ENCODE peak calls at places on chromosomes 7 and 10, in six cellular contexts. One of them, this sample, is unnamed.

GRCh38 chr7:17302575-17303142 is 4.2 kb downstream of the AHR start:
- DNase-seq in breast epithelium: no peak
- DNase-seq in adrenal gland: no peak
- DNase-seq in esophagus squamous epithelium: no peak
- DNase-seq in transverse colon: no peak
- DNase-seq in IMR-90: peak; percentile 18
- DNase-seq in this sample: no peak

GRCh38 chr7:142939226-142939910 is at the start of gene LLCFC1:
- DNase-seq in transverse colon: no peak
- DNase-seq in IMR-90: no peak
- DNase-seq in adrenal gland: no peak
- DNase-seq in esophagus squamous epithelium: no peak
- DNase-seq in breast epithelium: no peak
- DNase-seq in this sample: no peak

GRCh38 chr10:97451605-97452004 is 5.6 kb downstream of the ZDHHC16 start:
- DNase-seq in breast epithelium: no peak
- DNase-seq in esophagus squamous epithelium: no peak
- DNase-seq in transverse colon: no peak
- DNase-seq in IMR-90: no peak
- DNase-seq in adrenal gland: no peak
- DNase-seq in this sample: no peak

GRCh38 chr7:68186072-68186471 is 1189.4 kb downstream of the TYW1 start:
- DNase-seq in transverse colon: no peak
- DNase-seq in IMR-90: no peak
- DNase-seq in breast epithelium: no peak
- DNase-seq in adrenal gland: no peak
- DNase-seq in esophagus squamous epithelium: no peak
- DNase-seq in this sample: no peak

GRCh38 chr7:64046041-64046389 is 781 bp downstream of the ZNF727 start:
- DNase-seq in esophagus squamous epithelium: no peak
- DNase-seq in adrenal gland: no peak
- DNase-seq in IMR-90: no peak
- DNase-seq in breast epithelium: no peak
- DNase-seq in transverse colon: no peak
- DNase-seq in this sample: no peak

GRCh38 chr7:41943098-41943577 is 240.2 kb upstream of the INHBA start:
- DNase-seq in adrenal gland: peak; percentile 89
- DNase-seq in breast epithelium: peak; percentile 77
- DNase-seq in transverse colon: peak; percentile 87
- DNase-seq in esophagus squamous epithelium: peak; percentile 4
- DNase-seq in IMR-90: peak; percentile 79
- DNase-seq in this sample: peak; percentile 50

GRCh38 chr7:125423444-125424155 is 494.0 kb upstream of the POT1 start:
- DNase-seq in IMR-90: no peak
- DNase-seq in adrenal gland: no peak
- DNase-seq in breast epithelium: no peak
- DNase-seq in esophagus squamous epithelium: no peak
- DNase-seq in transverse colon: no peak
- DNase-seq in this sample: no peak

GRCh38 chr7:19404912-19405329 is 259.7 kb upstream of the FERD3L start:
- DNase-seq in adrenal gland: no peak
- DNase-seq in IMR-90: peak; percentile 99
- DNase-seq in breast epithelium: no peak
- DNase-seq in esophagus squamous epithelium: no peak
- DNase-seq in transverse colon: no peak
- DNase-seq in this sample: no peak

GRCh38 chr10:71748671-71749191 is 24.6 kb downstream of the VSIR start:
- DNase-seq in breast epithelium: peak; percentile 61
- DNase-seq in IMR-90: no peak
- DNase-seq in adrenal gland: peak; percentile 85
- DNase-seq in transverse colon: peak; percentile 80
- DNase-seq in esophagus squamous epithelium: peak; percentile 51
- DNase-seq in this sample: no peak

GRCh38 chr10:7819126-7819470 is 793 bp downstream of the TAF3 start:
- DNase-seq in breast epithelium: no peak
- DNase-seq in IMR-90: peak; percentile 45
- DNase-seq in esophagus squamous epithelium: peak; percentile 22
- DNase-seq in adrenal gland: peak; percentile 72
- DNase-seq in transverse colon: peak; percentile 44
- DNase-seq in this sample: peak; percentile 35

GRCh38 chr7:29237483-29237882 is 42.9 kb downstream of the CHN2 start:
- DNase-seq in breast epithelium: no peak
- DNase-seq in adrenal gland: no peak
- DNase-seq in transverse colon: no peak
- DNase-seq in esophagus squamous epithelium: no peak
- DNase-seq in IMR-90: no peak
- DNase-seq in this sample: no peak

GRCh38 chr10:101146392-101147251 is 15.5 kb downstream of the TLX1 start:
- DNase-seq in adrenal gland: no peak
- DNase-seq in esophagus squamous epithelium: no peak
- DNase-seq in breast epithelium: no peak
- DNase-seq in IMR-90: no peak
- DNase-seq in transverse colon: no peak
- DNase-seq in this sample: no peak

GRCh38 chr10:89478085-89478738 is 57.2 kb downstream of the SLC16A12 start:
- DNase-seq in transverse colon: no peak
- DNase-seq in IMR-90: no peak
- DNase-seq in esophagus squamous epithelium: no peak
- DNase-seq in adrenal gland: no peak
- DNase-seq in breast epithelium: no peak
- DNase-seq in this sample: no peak

GRCh38 chr10:21369697-21370096 is 155.8 kb downstream of the SKIDA1 start:
- DNase-seq in esophagus squamous epithelium: no peak
- DNase-seq in transverse colon: no peak
- DNase-seq in IMR-90: peak; percentile 46
- DNase-seq in adrenal gland: no peak
- DNase-seq in breast epithelium: no peak
- DNase-seq in this sample: no peak

GRCh38 chr10:127899766-127900382 is 7.0 kb upstream of the PTPRE start:
- DNase-seq in breast epithelium: no peak
- DNase-seq in esophagus squamous epithelium: no peak
- DNase-seq in IMR-90: no peak
- DNase-seq in adrenal gland: no peak
- DNase-seq in transverse colon: no peak
- DNase-seq in this sample: no peak

GRCh38 chr10:79434223-79434687 is 11.2 kb downstream of the ZCCHC24 start:
- DNase-seq in IMR-90: peak; percentile 63
- DNase-seq in transverse colon: no peak
- DNase-seq in esophagus squamous epithelium: no peak
- DNase-seq in breast epithelium: no peak
- DNase-seq in adrenal gland: no peak
- DNase-seq in this sample: peak; percentile 10

GRCh38 chr7:46444266-46444665 is 523.2 kb upstream of the IGFBP3 start:
- DNase-seq in esophagus squamous epithelium: no peak
- DNase-seq in adrenal gland: no peak
- DNase-seq in IMR-90: no peak
- DNase-seq in breast epithelium: no peak
- DNase-seq in transverse colon: no peak
- DNase-seq in this sample: no peak

GRCh38 chr7:95155965-95156364 is 168.4 kb downstream of the PON1 start:
- DNase-seq in transverse colon: no peak
- DNase-seq in IMR-90: no peak
- DNase-seq in breast epithelium: peak; percentile 62
- DNase-seq in adrenal gland: no peak
- DNase-seq in esophagus squamous epithelium: no peak
- DNase-seq in this sample: no peak

GRCh38 chr7:121286742-121287699 is 41.8 kb upstream of the WNT16 start:
- DNase-seq in transverse colon: no peak
- DNase-seq in breast epithelium: no peak
- DNase-seq in adrenal gland: no peak
- DNase-seq in IMR-90: peak; percentile 53
- DNase-seq in esophagus squamous epithelium: no peak
- DNase-seq in this sample: no peak

GRCh38 chr10:62057359-62057758 is 155.9 kb downstream of the ARID5B start:
- DNase-seq in transverse colon: no peak
- DNase-seq in breast epithelium: no peak
- DNase-seq in IMR-90: no peak
- DNase-seq in adrenal gland: no peak
- DNase-seq in esophagus squamous epithelium: no peak
- DNase-seq in this sample: no peak

GRCh38 chr7:83947260-83947659 is 247.3 kb downstream of the SEMA3A start:
- DNase-seq in esophagus squamous epithelium: no peak
- DNase-seq in adrenal gland: no peak
- DNase-seq in breast epithelium: no peak
- DNase-seq in IMR-90: no peak
- DNase-seq in transverse colon: peak; percentile 8
- DNase-seq in this sample: no peak

GRCh38 chr10:29174389-29174788 is 114.5 kb upstream of the LYZL1 start:
- DNase-seq in esophagus squamous epithelium: no peak
- DNase-seq in adrenal gland: no peak
- DNase-seq in breast epithelium: no peak
- DNase-seq in transverse colon: no peak
- DNase-seq in IMR-90: no peak
- DNase-seq in this sample: no peak

GRCh38 chr10:22370320-22370719 is 25.0 kb downstream of the SPAG6 start:
- DNase-seq in IMR-90: no peak
- DNase-seq in adrenal gland: no peak
- DNase-seq in breast epithelium: no peak
- DNase-seq in esophagus squamous epithelium: no peak
- DNase-seq in transverse colon: no peak
- DNase-seq in this sample: no peak

GRCh38 chr7:16646427-16647081 is 573 bp downstream of the BZW2 start:
- DNase-seq in breast epithelium: no peak
- DNase-seq in IMR-90: no peak
- DNase-seq in esophagus squamous epithelium: no peak
- DNase-seq in adrenal gland: no peak
- DNase-seq in transverse colon: peak; percentile 17
- DNase-seq in this sample: no peak

GRCh38 chr10:74947781-74948401 is 121.5 kb downstream of the KAT6B start:
- DNase-seq in transverse colon: peak; percentile 22
- DNase-seq in IMR-90: no peak
- DNase-seq in adrenal gland: no peak
- DNase-seq in esophagus squamous epithelium: no peak
- DNase-seq in breast epithelium: no peak
- DNase-seq in this sample: no peak

DNA sequence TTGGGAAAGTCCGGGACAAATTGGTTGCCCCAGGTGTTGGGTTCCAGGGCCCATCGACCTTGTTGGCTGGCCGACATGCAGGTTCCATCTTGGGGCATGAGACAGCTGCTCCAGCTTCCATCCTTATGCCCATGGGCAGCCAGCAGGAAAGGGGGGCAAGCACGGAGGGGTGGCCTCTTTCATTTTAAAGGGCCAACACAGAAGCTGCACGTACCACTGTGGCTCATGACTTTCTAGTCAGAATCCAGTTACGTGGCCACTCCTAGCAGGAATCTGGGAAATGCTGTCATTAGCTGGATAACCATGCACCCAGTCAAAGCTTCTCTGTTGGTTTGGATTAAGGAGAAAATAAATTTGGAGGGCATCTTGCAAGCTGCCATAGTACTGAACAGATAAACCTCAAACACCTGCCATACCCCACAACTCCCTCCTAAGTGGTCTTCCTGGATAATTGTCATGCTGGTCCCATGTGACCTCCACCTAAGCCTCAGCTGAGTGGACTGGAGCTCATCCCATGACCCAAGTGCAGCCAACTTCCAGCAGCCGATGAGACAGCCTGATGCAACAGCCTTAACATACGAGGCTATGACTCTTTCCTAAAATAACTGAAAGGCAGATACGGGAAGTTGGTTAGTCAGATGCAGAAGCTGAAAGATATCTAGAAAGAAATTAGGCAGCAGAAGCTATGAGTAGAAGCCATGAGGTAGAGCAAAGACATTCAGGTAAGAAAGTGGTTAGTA is 21.4 kb upstream of the GSDME start:
- DNase-seq in transverse colon: no peak
- DNase-seq in esophagus squamous epithelium: no peak
- DNase-seq in IMR-90: peak; percentile 95
- DNase-seq in adrenal gland: peak; percentile 63
- DNase-seq in breast epithelium: peak; percentile 26
- DNase-seq in this sample: peak; percentile 84
- TF ChIP-seq POLR2A in transverse colon: no peak
- TF ChIP-seq POLR2A in esophagus squamous epithelium: no peak
- TF ChIP-seq POLR2A in IMR-90: peak; percentile 37
- TF ChIP-seq POLR2A in adrenal gland: no peak
- TF ChIP-seq POLR2A in breast epithelium: no peak
- TF ChIP-seq POLR2A in this sample: peak; percentile 40

GRCh38 chr10:3321123-3321522 is 148.5 kb upstream of the PITRM1 start:
- DNase-seq in transverse colon: no peak
- DNase-seq in IMR-90: no peak
- DNase-seq in adrenal gland: no peak
- DNase-seq in esophagus squamous epithelium: no peak
- DNase-seq in breast epithelium: no peak
- DNase-seq in this sample: no peak
- H3K27ac ChIP-seq in transverse colon: no peak overlapping the region
- H3K27ac ChIP-seq in IMR-90: no peak overlapping the region
- H3K27ac ChIP-seq in adrenal gland: no peak overlapping the region
- H3K27ac ChIP-seq in esophagus squamous epithelium: no peak overlapping the region
- H3K27ac ChIP-seq in breast epithelium: no peak overlapping the region
- H3K27ac ChIP-seq in this sample: no peak overlapping the region

GRCh38 chr10:96041146-96041545 is 2.2 kb upstream of the CCNJ start:
- DNase-seq in breast epithelium: no peak
- DNase-seq in transverse colon: no peak
- DNase-seq in esophagus squamous epithelium: no peak
- DNase-seq in IMR-90: no peak
- DNase-seq in adrenal gland: no peak
- DNase-seq in this sample: no peak

GRCh38 chr10:96046546-96046945 is 3.2 kb downstream of the CCNJ start:
- DNase-seq in esophagus squamous epithelium: no peak
- DNase-seq in breast epithelium: no peak
- DNase-seq in transverse colon: no peak
- DNase-seq in adrenal gland: no peak
- DNase-seq in IMR-90: no peak
- DNase-seq in this sample: no peak

GRCh38 chr10:96043157-96043894 is at the start of gene CCNJ:
- DNase-seq in IMR-90: peak; percentile 87
- DNase-seq in transverse colon: peak; percentile 91
- DNase-seq in adrenal gland: peak; percentile 95
- DNase-seq in breast epithelium: peak; percentile 82
- DNase-seq in esophagus squamous epithelium: peak; percentile 20
- DNase-seq in this sample: peak; percentile 74

GRCh38 chr10:96044686-96045085 is 1.3 kb downstream of the CCNJ start:
- DNase-seq in breast epithelium: no peak
- DNase-seq in IMR-90: peak; percentile 70
- DNase-seq in adrenal gland: no peak
- DNase-seq in esophagus squamous epithelium: no peak
- DNase-seq in transverse colon: no peak
- DNase-seq in this sample: no peak

GRCh38 chr10:96043895-96044580 is 655 bp downstream of the CCNJ start:
- DNase-seq in IMR-90: peak; percentile 45
- DNase-seq in breast epithelium: peak; percentile 20
- DNase-seq in esophagus squamous epithelium: no peak
- DNase-seq in adrenal gland: peak; percentile 72
- DNase-seq in transverse colon: peak; percentile 59
- DNase-seq in this sample: peak; percentile 20
- TF ChIP-seq POLR2A in IMR-90: no peak
- TF ChIP-seq POLR2A in breast epithelium: no peak
- TF ChIP-seq POLR2A in esophagus squamous epithelium: no peak
- TF ChIP-seq POLR2A in adrenal gland: no peak
- TF ChIP-seq POLR2A in transverse colon: no peak
- TF ChIP-seq POLR2A in this sample: no peak

DNA sequence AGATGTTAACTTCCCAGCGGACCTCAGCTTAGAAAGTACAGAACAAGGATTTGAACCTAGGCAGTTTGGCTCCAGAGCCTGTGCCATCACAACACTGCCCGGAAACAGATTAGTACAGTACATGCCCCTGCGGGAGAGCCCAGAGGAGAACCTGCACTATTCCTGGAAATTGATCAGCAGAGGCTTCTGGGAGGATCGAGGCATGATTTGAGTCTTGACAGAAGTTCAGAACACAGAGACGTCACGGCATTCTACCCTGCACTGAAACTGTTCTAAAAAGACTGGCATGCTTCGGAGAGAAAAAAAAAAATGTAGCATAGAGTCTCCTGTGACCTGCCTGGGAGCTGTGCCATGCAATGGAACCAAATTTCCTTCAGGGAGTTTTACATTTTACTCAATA is 9.2 kb upstream of the IL6 start:
- DNase-seq in adrenal gland: no peak
- DNase-seq in IMR-90: no peak
- DNase-seq in breast epithelium: no peak
- DNase-seq in esophagus squamous epithelium: no peak
- DNase-seq in transverse colon: no peak
- DNase-seq in this sample: no peak
- H3K27ac ChIP-seq in adrenal gland: no peak overlapping the region
- H3K27ac ChIP-seq in IMR-90: peak overlapping the region; percentile 88
- H3K27ac ChIP-seq in breast epithelium: no peak overlapping the region
- H3K27ac ChIP-seq in esophagus squamous epithelium: peak overlapping the region; percentile 27
- H3K27ac ChIP-seq in transverse colon: no peak overlapping the region
- H3K27ac ChIP-seq in this sample: peak overlapping the region; percentile 27